ENCODE peak calls at places on chromosomes 11 and 22, in four cellular contexts. H is neuronal stem cell, Q is K562, X is H9. T is an unnamed sample.
A peak's percentile ranks its signal among the peaks of the same experiment; 100 is the strongest.

GRCh38 chr22:50034126-50035081 is 21.8 kb upstream of the IL17REL start:
- DNase-seq in H (no peak), Q (no peak), X (no peak), T (no peak)

GRCh38 chr22:31400023-31400397 is 606 bp downstream of the DRG1 start:
- DNase-seq in H (peak; percentile 9), Q (no peak), X (no peak), T (no peak)

GRCh38 chr11:76265771-76266241 is 59.5 kb upstream of the WNT11 start:
- DNase-seq in H (no peak), Q (no peak), X (no peak), T (no peak)

GRCh38 chr11:134639586-134640330 is 227.7 kb upstream of the B3GAT1 start:
- DNase-seq in H (no peak), Q (peak; percentile 12), X (no peak), T (no peak)

GRCh38 chr22:27159716-27160295 is 502.4 kb downstream of the MIAT start:
- DNase-seq in H (no peak), Q (no peak), X (no peak), T (no peak)

GRCh38 chr11:104275992-104276391 is 112.0 kb upstream of the PDGFD start:
- DNase-seq in H (no peak), Q (no peak), X (no peak), T (no peak)

GRCh38 chr22:44483878-44484277 is 14.2 kb downstream of the RTL6 start:
- DNase-seq in H (no peak), Q (no peak), X (no peak), T (peak; percentile 90)

GRCh38 chr11:73762732-73763131 is 1.9 kb upstream of the RAB6A start:
- DNase-seq in H (no peak), Q (no peak), X (no peak), T (no peak)

GRCh38 chr22:46056169-46057041 is 79.4 kb upstream of the WNT7B start:
- DNase-seq in H (no peak), Q (no peak), X (no peak), T (no peak)

GRCh38 chr11:85137597-85137996 is 489.5 kb downstream of the DLG2 start:
- DNase-seq in H (no peak), Q (no peak), X (no peak), T (no peak)

DNA sequence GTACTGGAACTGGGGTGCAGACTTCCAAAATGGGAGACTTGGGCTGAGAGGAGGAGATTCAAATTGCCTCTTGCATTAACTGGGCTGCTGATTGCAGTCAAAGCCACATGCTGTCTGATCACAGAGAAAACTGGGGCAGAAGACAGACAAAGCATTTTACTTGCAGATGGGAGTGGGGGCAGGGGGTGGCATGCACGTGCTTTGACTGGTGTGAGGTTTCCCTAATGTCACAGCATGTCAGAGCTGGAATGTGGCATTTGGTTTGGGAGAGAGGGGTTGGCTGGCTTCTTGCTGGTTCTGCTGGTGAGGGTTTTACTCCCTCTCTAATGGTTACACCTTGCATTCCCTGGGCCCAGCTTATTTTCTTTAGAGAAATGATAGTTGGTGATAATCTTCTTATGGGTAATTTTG is 2.9 kb downstream of the TUB start:
- DNase-seq in H (no peak), Q (no peak), X (no peak), T (no peak)
- H3K9ac ChIP-seq in H (no peak overlapping the region), Q (no peak overlapping the region), X (no peak overlapping the region), T (no peak overlapping the region)

GRCh38 chr11:554824-555499 is 5.6 kb downstream of the LMNTD2 start:
- DNase-seq in H (peak; percentile 87), Q (peak; percentile 90), X (peak; percentile 86), T (no peak)
- H3K9ac ChIP-seq in H (peak overlapping the region; percentile 84), Q (peak overlapping the region; percentile 46), X (no peak overlapping the region), T (no peak overlapping the region)

GRCh38 chr11:27839226-27839913 is 139.1 kb upstream of the BDNF start:
- DNase-seq in H (no peak), Q (no peak), X (no peak), T (peak; percentile 5)
- H3K9ac ChIP-seq in H (no peak overlapping the region), Q (no peak overlapping the region), X (no peak overlapping the region), T (no peak overlapping the region)

GRCh38 chr22:42662114-42663021 is 13.2 kb upstream of the CYB5R3 start:
- DNase-seq in H (peak; percentile 77), Q (peak; percentile 75), X (peak; percentile 86), T (no peak)
- H3K9ac ChIP-seq in H (peak overlapping the region; percentile 65), Q (no peak overlapping the region), X (peak overlapping the region; percentile 39), T (no peak overlapping the region)

GRCh38 chr11:94708176-94708575 is 60.0 kb upstream of the AMOTL1 start:
- DNase-seq in H (no peak), Q (no peak), X (no peak), T (no peak)

GRCh38 chr11:94705419-94705818 is 62.7 kb upstream of the AMOTL1 start:
- DNase-seq in H (no peak), Q (no peak), X (no peak), T (no peak)

GRCh38 chr11:94700631-94701030 is 67.5 kb upstream of the AMOTL1 start:
- DNase-seq in H (no peak), Q (no peak), X (no peak), T (no peak)

GRCh38 chr11:94706211-94706610 is 61.9 kb upstream of the AMOTL1 start:
- DNase-seq in H (no peak), Q (no peak), X (no peak), T (no peak)

DNA sequence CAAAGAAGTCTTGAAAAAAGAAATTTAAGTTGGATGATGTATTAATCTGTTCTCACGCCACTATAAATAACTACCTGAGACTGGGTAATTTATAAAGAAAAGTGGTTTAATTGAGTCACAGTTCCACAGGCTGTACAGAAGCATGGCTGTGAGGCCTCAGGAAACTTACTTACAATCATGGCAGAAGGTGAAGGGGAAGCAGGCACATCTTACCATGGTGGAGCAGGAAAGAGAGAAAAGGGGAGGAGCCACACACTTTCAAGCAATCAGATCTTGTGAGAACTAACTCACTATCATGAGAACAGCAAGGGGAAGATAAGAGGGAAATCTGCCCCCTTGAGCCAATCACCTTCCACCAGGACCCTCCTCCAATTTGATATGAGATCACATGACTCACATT is 65.7 kb upstream of the AMOTL1 start:
- DNase-seq in H (no peak), Q (no peak), X (no peak), T (no peak)
- H3K9ac ChIP-seq in H (no peak overlapping the region), Q (no peak overlapping the region), X (no peak overlapping the region), T (no peak overlapping the region)

DNA sequence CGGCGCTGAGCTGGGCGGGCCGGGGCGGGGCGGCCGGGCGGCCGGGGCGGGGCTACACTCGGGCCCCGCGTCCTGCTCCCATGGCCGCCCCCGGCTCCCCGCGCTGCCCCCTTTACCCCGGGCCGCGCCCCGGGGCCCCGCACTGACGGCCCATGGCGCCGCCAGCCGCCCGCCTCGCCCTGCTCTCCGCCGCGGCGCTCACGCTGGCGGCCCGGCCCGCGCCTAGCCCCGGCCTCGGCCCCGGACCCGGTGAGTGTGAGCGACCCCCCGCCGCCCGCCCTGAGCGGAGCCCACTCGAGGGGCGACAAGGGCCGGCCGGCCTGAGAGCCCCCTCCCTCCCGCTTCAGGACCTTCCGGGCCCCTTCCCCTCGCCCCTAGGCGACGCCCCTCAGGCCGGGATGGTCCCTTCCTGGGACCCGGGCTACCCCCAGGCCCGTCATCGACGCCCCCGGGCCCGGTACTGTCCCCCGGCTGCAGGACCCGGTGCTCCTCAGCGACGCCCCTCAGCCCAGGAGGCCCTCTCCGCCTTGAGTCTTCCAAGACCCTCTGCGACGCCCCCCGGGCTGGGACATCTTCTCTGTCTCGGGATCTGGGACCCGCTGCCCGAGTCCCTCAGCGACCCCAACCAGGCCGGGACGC is at the start of gene KREMEN1:
- DNase-seq in H (no peak), Q (no peak), X (no peak), T (no peak)
- H3K9ac ChIP-seq in H (peak within 1 kb of the TSS; percentile 72), Q (peak within 1 kb of the TSS; percentile 41), X (no peak within 1 kb of the TSS), T (peak within 1 kb of the TSS; percentile 73)

GRCh38 chr11:15765530-15765929 is 590.8 kb downstream of the SOX6 start:
- DNase-seq in H (no peak), Q (no peak), X (no peak), T (no peak)
- H3K9ac ChIP-seq in H (no peak overlapping the region), Q (no peak overlapping the region), X (no peak overlapping the region), T (no peak overlapping the region)

GRCh38 chr11:128648711-128649110 is 45.2 kb upstream of the FLI1 start:
- DNase-seq in H (no peak), Q (no peak), X (no peak), T (no peak)

GRCh38 chr11:128658499-128658898 is 35.4 kb upstream of the FLI1 start:
- DNase-seq in H (no peak), Q (no peak), X (no peak), T (no peak)

GRCh38 chr11:128653828-128654231 is 40.0 kb upstream of the FLI1 start:
- DNase-seq in H (no peak), Q (no peak), X (peak; percentile 83), T (no peak)
- H3K9ac ChIP-seq in H (no peak overlapping the region), Q (no peak overlapping the region), X (no peak overlapping the region), T (no peak overlapping the region)

GRCh38 chr11:126431401-126432064 is 76.0 kb downstream of the ST3GAL4 start:
- DNase-seq in H (no peak), Q (no peak), X (no peak), T (no peak)
- H3K9ac ChIP-seq in H (no peak overlapping the region), Q (no peak overlapping the region), X (no peak overlapping the region), T (no peak overlapping the region)